ENCODE peak calls at places on chromosomes 1 and 21, in nine cellular contexts. W is GM12892, U is RWPE1, M is NCI-H345, T is ureter, G is H54, I is HT1080, H is LoVo, K is amniotic stem cell. Z is an unnamed sample.

GRCh38 chr1:211606327-211606913 is 27.5 kb upstream of the SLC30A1 start:
- DNase-seq in W (no peak), U (no peak), M (no peak), T (no peak), G (no peak), I (no peak), H (no peak), K (no peak), Z (no peak)

GRCh38 chr1:61182049-61182448 is 99.7 kb downstream of the NFIA start:
- DNase-seq in W (no peak), U (peak; percentile 15), M (no peak), T (no peak), G (no peak), I (peak; percentile 30), H (no peak), K (no peak), Z (peak; percentile 36)

GRCh38 chr1:98940680-98941079 is 64.0 kb downstream of the PLPPR5 start:
- DNase-seq in W (no peak), U (peak; percentile 85), M (no peak), T (no peak), G (no peak), I (peak; percentile 45), H (no peak), K (no peak), Z (no peak)

GRCh38 chr1:243513726-243514491 is 258.1 kb downstream of the SDCCAG8 start:
- DNase-seq in W (no peak), U (no peak), M (no peak), T (no peak), G (no peak), I (peak; percentile 82), H (peak; percentile 5), K (no peak), Z (no peak)

GRCh38 chr21:43276811-43277210 is 108.0 kb downstream of the CRYAA start:
- DNase-seq in W (no peak), U (no peak), M (no peak), T (no peak), G (no peak), I (no peak), H (no peak), K (no peak), Z (no peak)

GRCh38 chr1:19648689-19649088 is 4.6 kb downstream of the NBL1 start:
- DNase-seq in W (no peak), U (no peak), M (no peak), T (no peak), G (no peak), I (no peak), H (no peak), K (no peak), Z (peak; percentile 54)

GRCh38 chr21:45916011-45916840 is 65.3 kb upstream of the COL6A1 start:
- DNase-seq in W (no peak), U (no peak), M (no peak), T (no peak), G (no peak), I (no peak), H (no peak), K (no peak), Z (no peak)

GRCh38 chr1:78339490-78339889 is 151.3 kb upstream of the PTGFR start:
- DNase-seq in W (no peak), U (peak; percentile 12), M (no peak), T (no peak), G (peak; percentile 6), I (peak; percentile 91), H (no peak), K (no peak), Z (no peak)

GRCh38 chr1:21292503-21292990 is 2.3 kb upstream of the ECE1 start:
- DNase-seq in W (no peak), U (no peak), M (no peak), T (no peak), G (no peak), I (no peak), H (no peak), K (no peak), Z (no peak)

GRCh38 chr1:229114781-229115417 is 156.0 kb upstream of the RAB4A start:
- DNase-seq in W (no peak), U (no peak), M (no peak), T (no peak), G (no peak), I (no peak), H (no peak), K (no peak), Z (no peak)

GRCh38 chr1:67144696-67145095 is 9.9 kb upstream of the C1orf141 start:
- DNase-seq in W (no peak), U (no peak), M (no peak), T (no peak), G (no peak), I (peak; percentile 12), H (no peak), K (no peak), Z (no peak)

GRCh38 chr1:117686907-117687306 is 81.1 kb downstream of the TENT5C start:
- DNase-seq in W (no peak), U (no peak), M (no peak), T (no peak), G (peak; percentile 33), I (peak; percentile 54), H (no peak), K (no peak), Z (no peak)

GRCh38 chr1:212680691-212681090 is 18.9 kb downstream of the BATF3 start:
- DNase-seq in W (no peak), U (no peak), M (no peak), T (no peak), G (no peak), I (no peak), H (no peak), K (no peak), Z (no peak)

GRCh38 chr1:221429262-221429661 is 312.6 kb downstream of the DUSP10 start:
- DNase-seq in W (no peak), U (peak; percentile 43), M (no peak), T (no peak), G (no peak), I (peak; percentile 25), H (no peak), K (no peak), Z (no peak)

GRCh38 chr1:150549496-150550221 is 451 bp downstream of the ADAMTSL4 start:
- DNase-seq in W (no peak), U (peak; percentile 67), M (no peak), T (no peak), G (no peak), I (no peak), H (no peak), K (no peak), Z (peak; percentile 8)

GRCh38 chr1:31421404-31422040 is 8.5 kb downstream of the SERINC2 start:
- DNase-seq in W (no peak), U (no peak), M (no peak), T (no peak), G (no peak), I (no peak), H (peak; percentile 43), K (no peak), Z (no peak)

GRCh38 chr1:202268032-202268431 is 73.7 kb downstream of the UBE2T start:
- DNase-seq in W (no peak), U (no peak), M (no peak), T (no peak), G (no peak), I (no peak), H (no peak), K (no peak), Z (no peak)

GRCh38 chr1:116697892-116698595 is 30.5 kb upstream of the IGSF3 start:
- DNase-seq in W (no peak), U (peak; percentile 48), M (no peak), T (no peak), G (no peak), I (no peak), H (no peak), K (no peak), Z (no peak)

GRCh38 chr1:202579806-202580205 is 130.4 kb downstream of the SYT2 start:
- DNase-seq in W (no peak), U (peak; percentile 60), M (no peak), T (no peak), G (peak; percentile 26), I (peak; percentile 63), H (no peak), K (peak; percentile 66), Z (no peak)

GRCh38 chr21:45994086-45994661 is 12.6 kb downstream of the COL6A1 start:
- DNase-seq in W (no peak), U (no peak), M (no peak), T (no peak), G (no peak), I (no peak), H (no peak), K (no peak), Z (no peak)

GRCh38 chr1:153697191-153697872 is 18.8 kb downstream of the NPR1 start:
- DNase-seq in W (peak; percentile 2), U (peak; percentile 16), M (no peak), T (peak; percentile 67), G (peak; percentile 72), I (no peak), H (no peak), K (no peak), Z (peak; percentile 41)

GRCh38 chr1:77308889-77309621 is 27.2 kb downstream of the AK5 start:
- DNase-seq in W (no peak), U (no peak), M (no peak), T (no peak), G (no peak), I (no peak), H (no peak), K (no peak), Z (no peak)

GRCh38 chr1:155466996-155467395 is 95.6 kb downstream of the ASH1L start:
- DNase-seq in W (no peak), U (peak; percentile 46), M (no peak), T (no peak), G (peak; percentile 23), I (peak; percentile 71), H (no peak), K (peak; percentile 21), Z (peak; percentile 22)

GRCh38 chr1:182120411-182121258 is 59.1 kb upstream of the ZNF648 start:
- DNase-seq in W (no peak), U (peak; percentile 37), M (no peak), T (peak; percentile 52), G (no peak), I (peak; percentile 77), H (no peak), K (no peak), Z (no peak)

GRCh38 chr1:111930356-111930755 is 59.1 kb downstream of the KCND3 start:
- DNase-seq in W (no peak), U (no peak), M (no peak), T (no peak), G (no peak), I (no peak), H (no peak), K (no peak), Z (no peak)

GRCh38 chr1:40450491-40451237 is 388 bp downstream of the ZFP69B start:
- DNase-seq in W (peak; percentile 30), U (peak; percentile 21), M (no peak), T (peak; percentile 44), G (peak; percentile 40), I (peak; percentile 85), H (no peak), K (no peak), Z (peak; percentile 37)

GRCh38 chr1:45345014-45345413 is 4.8 kb upstream of the MUTYH start:
- DNase-seq in W (no peak), U (no peak), M (no peak), T (no peak), G (no peak), I (no peak), H (no peak), K (no peak), Z (no peak)

GRCh38 chr1:156766288-156767100 is 841 bp upstream of the PRCC start:
- DNase-seq in W (no peak), U (no peak), M (no peak), T (no peak), G (no peak), I (peak; percentile 36), H (no peak), K (no peak), Z (peak; percentile 41)

GRCh38 chr21:45981154-45981606 is 390 bp upstream of the COL6A1 start:
- DNase-seq in W (peak; percentile 37), U (peak; percentile 76), M (peak; percentile 66), T (peak; percentile 88), G (peak; percentile 98), I (peak; percentile 86), H (peak; percentile 72), K (peak; percentile 81), Z (peak; percentile 91)

GRCh38 chr1:51139474-51139873 is 37.4 kb downstream of the C1orf185 start:
- DNase-seq in W (no peak), U (no peak), M (no peak), T (no peak), G (no peak), I (no peak), H (no peak), K (no peak), Z (no peak)

GRCh38 chr1:111967067-111967690 is 22.3 kb downstream of the KCND3 start:
- DNase-seq in W (no peak), U (no peak), M (no peak), T (no peak), G (no peak), I (no peak), H (no peak), K (no peak), Z (peak; percentile 44)

Z was measured in hepatocyte.